ENCODE peak calls at places on chromosomes 4 and X, in ten cellular contexts. P, Q, B, M, T, S, O, W, I and Z are unnamed samples. For H3K9me2, the result is how much of the 10 kb centered on the place peaks cover.

GRCh38 chrX:10110984-10111363 is 45.8 kb upstream of the CLCN4 start:
- DNase-seq in M (peak), Q (no peak), W (no peak), O (peak), S (no peak), P (no peak), I (no peak), B (no peak), T (no peak), Z (no peak)

GRCh38 chr4:145075742-145076472 is 22.1 kb downstream of the ANAPC10 start:
- DNase-seq in M (no peak), O (no peak), B (no peak), T (no peak), I (no peak), W (no peak), P (no peak), S (no peak), Q (no peak), Z (no peak)

GRCh38 chrX:130163350-130163851 is 2.2 kb downstream of the AIFM1 start:
- DNase-seq in O (no peak), M (no peak), W (no peak), T (no peak), I (no peak), S (no peak), Q (no peak), P (no peak), B (no peak), Z (no peak)

GRCh38 chrX:15848576-15848975 is 6.0 kb downstream of the AP1S2 start:
- DNase-seq in M (peak), Q (no peak), P (no peak), B (no peak), T (no peak), W (peak), I (no peak), S (no peak), O (no peak), Z (no peak)

GRCh38 chrX:70174754-70175153 is 2.5 kb upstream of the DGAT2L6 start:
- DNase-seq in S (no peak), I (no peak), T (no peak), O (peak), Q (peak), W (no peak), B (no peak), P (no peak), M (no peak), Z (no peak)

GRCh38 chrX:20254712-20255299 is 11.9 kb downstream of the RPS6KA3 start:
- DNase-seq in W (no peak), T (no peak), O (peak), I (no peak), P (no peak), M (no peak), B (no peak), Q (peak), S (no peak), Z (no peak)

GRCh38 chr4:6526696-6527095 is 48.3 kb upstream of the MAN2B2 start:
- DNase-seq in O (no peak), S (no peak), M (no peak), B (no peak), T (no peak), Q (no peak), P (no peak), I (peak), W (no peak), Z (no peak)

GRCh38 chrX:124212622-124213021 is 119.8 kb upstream of the TEX13D start:
- DNase-seq in M (peak), P (no peak), I (no peak), S (no peak), Q (no peak), B (no peak), T (no peak), O (no peak), W (peak), Z (peak)

GRCh38 chr4:136001791-136002190 is 1530.5 kb downstream of the PCDH18 start:
- DNase-seq in M (no peak), W (no peak), P (no peak), B (no peak), Q (no peak), O (no peak), S (no peak), T (no peak), I (no peak), Z (no peak)

GRCh38 chrX:115345654-115346014 is 56.1 kb downstream of the LUZP4 start:
- DNase-seq in M (no peak), W (no peak), O (no peak), T (no peak), P (no peak), S (no peak), Q (no peak), I (no peak), B (no peak), Z (no peak)

GRCh38 chrX:39652336-39652735 is 445.4 kb downstream of the BCOR start:
- DNase-seq in T (no peak), I (peak), P (peak), S (peak), O (peak), M (peak), W (peak), Q (peak), B (no peak), Z (peak)

GRCh38 chrX:73859622-73860021 is 296.6 kb downstream of the CHIC1 start:
- DNase-seq in O (no peak), W (peak), I (no peak), B (no peak), Q (no peak), M (no peak), T (no peak), P (no peak), S (no peak), Z (no peak)

GRCh38 chr4:94507708-94508107 is 56.0 kb downstream of the PDLIM5 start:
- DNase-seq in M (no peak), P (peak), S (no peak), Q (peak), O (peak), T (no peak), W (no peak), I (no peak), B (peak), Z (no peak)

GRCh38 chr4:175947117-175947722 is 118.4 kb upstream of the WDR17 start:
- DNase-seq in I (peak), O (peak), W (peak), S (no peak), M (peak), T (no peak), B (peak), Q (peak), P (peak), Z (peak)

GRCh38 chr4:56245547-56246229 is 141.6 kb downstream of the AASDH start:
- DNase-seq in M (no peak), W (no peak), S (no peak), P (no peak), Q (no peak), B (peak), T (no peak), O (no peak), I (peak), Z (no peak)

GRCh38 chr4:77358315-77358928 is 201.4 kb downstream of the CCNG2 start:
- DNase-seq in P (peak), W (peak), M (peak), O (peak), Q (peak), B (peak), I (peak), T (peak), S (peak), Z (peak)

GRCh38 chr4:69970071-69970470 is 4.5 kb upstream of the CSN2 start:
- DNase-seq in Q (no peak), P (no peak), B (no peak), S (no peak), T (no peak), I (no peak), O (no peak), M (no peak), W (no peak), Z (no peak)

GRCh38 chr4:6926081-6926480 is 16.5 kb downstream of the TBC1D14 start:
- DNase-seq in I (no peak), B (no peak), W (no peak), O (no peak), T (no peak), S (no peak), Q (no peak), M (no peak), P (no peak), Z (no peak)

GRCh38 chr4:25308266-25308665 is 4.3 kb upstream of the ZCCHC4 start:
- DNase-seq in Q (no peak), O (peak), P (no peak), I (no peak), T (no peak), M (no peak), S (no peak), B (no peak), W (peak), Z (peak)

GRCh38 chrX:124023838-124024238 is 62.3 kb downstream of the STAG2 start:
- DNase-seq in S (no peak), W (no peak), Q (no peak), P (no peak), O (peak), B (no peak), I (no peak), M (no peak), T (no peak), Z (no peak)

GRCh38 chr4:2337896-2338295 is 76.0 kb upstream of the MXD4 start:
- DNase-seq in I (no peak), M (no peak), S (no peak), T (no peak), W (no peak), Q (no peak), O (no peak), P (no peak), B (no peak), Z (no peak)

GRCh38 chr4:23881052-23881501 is 8.8 kb downstream of the PPARGC1A start:
- DNase-seq in T (no peak), S (no peak), P (no peak), Q (no peak), I (no peak), B (no peak), O (no peak), M (no peak), W (no peak), Z (no peak)

GRCh38 chrX:137574102-137574783 is 8.3 kb downstream of the ZIC3 start:
- DNase-seq in I (peak), W (no peak), B (no peak), M (no peak), S (no peak), T (no peak), Q (no peak), O (no peak), P (no peak), Z (no peak)

GRCh38 chr4:83370640-83370906 is 35.9 kb upstream of the HPSE start:
- DNase-seq in M (no peak), W (no peak), T (no peak), I (no peak), S (no peak), P (no peak), O (peak), B (no peak), Q (no peak), Z (no peak)

GRCh38 chr4:6779667-6780565 is 2.6 kb upstream of the KIAA0232 start:
- DNase-seq in S (no peak), Q (no peak), I (peak), W (peak), O (peak), M (no peak), B (no peak), T (peak), P (no peak), Z (no peak)

GRCh38 chr4:169225058-169225751 is 45.6 kb downstream of the SH3RF1 start:
- DNase-seq in S (no peak), I (no peak), B (peak), O (peak), Q (peak), P (peak), W (no peak), T (peak), M (no peak), Z (no peak)

GRCh38 chrX:150874448-150874847 is 24.0 kb downstream of the CD99L2 start:
- DNase-seq in P (no peak), I (no peak), Q (no peak), S (no peak), M (no peak), B (no peak), T (no peak), W (no peak), O (no peak), Z (no peak)

GRCh38 chr4:168908093-168908492 is 102.0 kb downstream of the CBR4 start:
- DNase-seq in W (no peak), M (no peak), O (peak), S (no peak), Q (peak), T (no peak), I (no peak), P (no peak), B (no peak), Z (no peak)

GRCh38 chr4:52838729-52839722 is 23.1 kb upstream of the RASL11B start:
- DNase-seq in P (no peak), B (no peak), S (no peak), T (peak), W (no peak), I (no peak), M (no peak), Q (no peak), O (no peak), Z (no peak)

GRCh38 chrX:29661290-29661689 is 554.1 kb upstream of the MAGEB2 start:
- DNase-seq in I (no peak), S (no peak), O (peak), T (no peak), W (no peak), B (no peak), P (no peak), Q (peak), M (no peak), Z (no peak)

GRCh38 chr4:122163767-122164166 is 11.6 kb downstream of the BLTP1 start:
- DNase-seq in I (no peak), O (no peak), S (no peak), W (peak), P (no peak), T (no peak), B (no peak), M (no peak), Q (no peak), Z (no peak)
- H3K9me2 ChIP-seq in I (under half), O (under half), S (under half), W (under half), P (under half), T (under half), B (under half), M (under half), Q (under half), Z (under half)

DNA sequence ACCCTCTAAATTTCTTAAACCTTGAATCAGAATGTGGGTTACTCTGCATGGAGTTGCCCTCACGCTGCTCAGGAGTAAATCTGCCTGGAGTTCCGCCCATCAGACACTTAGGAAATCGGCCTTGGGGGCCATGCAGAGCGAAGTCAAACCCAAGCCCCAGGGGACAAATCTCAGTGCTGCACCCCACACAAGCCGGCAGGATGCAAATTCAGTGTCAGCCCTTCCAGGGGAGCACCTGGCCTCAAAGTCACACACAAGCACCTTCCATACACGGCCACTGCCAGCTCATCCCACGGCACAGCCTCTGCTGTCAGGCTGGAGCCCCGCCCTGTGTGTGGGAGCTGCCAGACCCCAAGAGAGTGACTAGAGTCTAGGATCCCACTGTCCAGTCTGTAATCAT is 27.4 kb downstream of the RNF212 start:
- DNase-seq in W (peak), Q (no peak), T (no peak), I (no peak), P (no peak), S (no peak), B (peak), M (no peak), O (no peak), Z (no peak)
- H3K9me2 ChIP-seq in W (under half), Q (under half), T (under half), I (under half), P (under half), S (under half), B (under half), M (under half), O (under half), Z (under half)

GRCh38 chr4:123589361-123589760 is 192.8 kb downstream of the SPRY1 start:
- DNase-seq in P (no peak), Q (no peak), W (no peak), T (no peak), S (no peak), M (no peak), I (no peak), O (no peak), B (no peak), Z (no peak)
- H3K9me2 ChIP-seq in P (under half), Q (under half), W (under half), T (under half), S (under half), M (under half), I (under half), O (under half), B (under half), Z (under half)

GRCh38 chrX:152038798-152039197 is 64.3 kb upstream of the GABRE start:
- DNase-seq in S (no peak), M (no peak), O (no peak), I (no peak), P (no peak), B (no peak), Q (no peak), T (no peak), W (no peak), Z (no peak)

DNA sequence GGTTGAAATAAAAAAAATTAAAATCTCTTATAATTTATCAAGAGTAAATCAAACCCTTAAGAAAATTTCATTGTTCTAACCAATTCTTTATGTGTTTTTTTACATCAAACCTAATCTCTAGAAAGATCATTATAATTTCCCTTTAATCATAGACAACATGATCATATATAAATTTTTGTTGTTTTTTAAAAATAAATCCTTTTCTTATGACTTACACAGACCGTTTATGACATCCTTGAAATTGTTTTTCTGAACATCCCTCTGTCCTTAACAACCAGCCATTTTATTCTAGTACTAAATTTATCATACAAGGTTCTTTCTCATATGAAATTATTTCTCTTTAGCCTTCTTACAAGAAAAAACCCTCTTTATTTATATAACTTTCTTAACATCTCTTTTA is 62.7 kb upstream of the GABRE start:
- DNase-seq in I (peak), S (no peak), O (no peak), M (no peak), T (no peak), P (no peak), B (no peak), Q (no peak), W (no peak), Z (no peak)
- H3K9me2 ChIP-seq in I (under half), S (under half), O (under half), M (under half), T (under half), P (under half), B (under half), Q (under half), W (under half), Z (under half)

GRCh38 chr4:89379541-89380035 is 72.0 kb upstream of the GPRIN3 start:
- DNase-seq in O (no peak), B (no peak), P (no peak), I (no peak), M (no peak), T (no peak), Q (no peak), W (no peak), S (no peak), Z (no peak)
- H3K9me2 ChIP-seq in O (under half), B (under half), P (under half), I (under half), M (under half), T (under half), Q (under half), W (under half), S (under half), Z (under half)

DNA sequence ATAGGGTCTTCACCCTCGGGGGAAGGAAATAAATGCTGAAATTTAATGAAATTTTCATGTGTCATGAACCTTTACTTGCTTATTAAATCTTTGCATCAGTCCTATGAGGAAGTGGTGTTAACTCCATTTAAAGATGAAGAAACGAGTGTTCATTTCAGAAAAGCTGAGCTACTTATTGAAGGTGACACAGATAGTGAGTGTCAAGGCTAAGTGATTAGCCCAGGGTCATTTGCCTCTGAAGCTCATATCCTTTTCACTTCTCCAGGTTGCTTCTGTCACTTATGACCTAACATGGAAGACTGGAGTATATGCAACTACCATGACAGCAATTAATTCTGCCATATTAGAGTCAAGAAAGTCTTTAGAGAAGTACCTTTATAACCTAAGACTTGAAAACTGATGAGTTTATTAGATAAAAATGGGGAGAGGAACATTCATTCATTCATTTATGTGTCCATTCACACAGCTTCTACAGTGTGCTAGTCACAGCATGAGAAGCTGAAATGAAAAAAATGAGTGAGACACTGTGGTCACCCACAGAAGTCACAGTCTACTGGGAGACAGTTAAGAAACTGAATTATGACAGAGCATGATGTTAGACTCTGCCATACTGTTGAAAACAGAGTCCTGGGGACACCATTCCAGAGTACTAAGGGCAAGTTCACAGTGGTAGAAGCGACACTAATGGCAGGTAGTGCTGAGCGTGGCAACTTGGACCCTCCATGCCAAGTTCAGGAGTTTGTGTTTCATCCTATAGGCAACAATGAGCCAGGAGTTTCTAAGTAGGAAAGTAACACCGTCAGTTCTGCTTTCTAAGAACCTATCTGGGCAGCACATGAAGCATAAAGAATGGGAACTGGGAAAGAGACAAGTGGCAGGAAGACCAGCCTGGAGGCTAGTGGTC is 21.3 kb downstream of the ALPK1 start:
- DNase-seq in B (no peak), O (no peak), P (no peak), I (no peak), Q (no peak), W (no peak), M (no peak), T (no peak), S (no peak), Z (no peak)
- H3K9me2 ChIP-seq in B (under half), O (under half), P (under half), I (under half), Q (under half), W (under half), M (under half), T (under half), S (under half), Z (under half)

GRCh38 chr4:181819951-181820350 is 423.3 kb upstream of the TENM3 start:
- DNase-seq in M (no peak), Q (no peak), O (no peak), I (no peak), T (no peak), S (no peak), B (peak), W (no peak), P (no peak), Z (no peak)
- H3K9me2 ChIP-seq in M (under half), Q (under half), O (under half), I (under half), T (under half), S (under half), B (under half), W (under half), P (under half), Z (under half)

GRCh38 chr4:173014836-173015235 is 153.8 kb upstream of the GALNT7 start:
- DNase-seq in P (no peak), B (no peak), O (no peak), W (no peak), M (no peak), I (peak), Q (no peak), S (no peak), T (no peak), Z (no peak)
- H3K9me2 ChIP-seq in P (under half), B (under half), O (under half), W (under half), M (under half), I (under half), Q (under half), S (under half), T (under half), Z (under half)

DNA sequence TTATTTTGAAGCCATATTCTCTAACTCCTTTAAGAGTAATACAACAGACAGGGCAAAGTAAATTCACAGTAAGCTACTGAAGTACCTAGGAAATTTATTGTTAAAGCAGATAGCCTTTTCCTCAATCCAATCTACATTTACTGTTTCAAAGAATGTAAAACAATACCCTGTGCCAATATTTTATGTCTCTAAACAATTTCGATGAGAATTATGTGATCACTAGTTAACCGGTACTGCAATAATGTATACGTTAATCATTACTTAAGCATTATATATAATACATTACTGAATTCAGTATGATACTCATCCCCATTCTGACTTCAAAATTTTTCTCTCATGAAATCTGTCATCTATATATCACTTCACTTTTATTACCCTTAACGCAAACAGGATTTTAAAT is 28.5 kb downstream of the KLHL13 start:
- DNase-seq in P (no peak), O (no peak), W (no peak), I (no peak), T (no peak), Q (no peak), B (no peak), M (no peak), S (no peak), Z (no peak)
- H3K9me2 ChIP-seq in P (under half), O (under half), W (under half), I (under half), T (under half), Q (under half), B (under half), M (under half), S (under half), Z (under half)

GRCh38 chrX:101394372-101394771 is 3.6 kb downstream of the RPL36A start:
- DNase-seq in O (no peak), Q (no peak), P (no peak), T (no peak), W (peak), M (no peak), S (no peak), I (no peak), B (no peak), Z (no peak)
- H3K9me2 ChIP-seq in O (under half), Q (under half), P (under half), T (under half), W (under half), M (under half), S (under half), I (under half), B (under half), Z (under half)